ENCODE peak calls at places on chromosomes 3 and 15, in five cellular contexts. B is fibroblast of lung, E is astrocyte of the spinal cord, W is lower lobe of right lung, M is choroid plexus epithelial cell. X is an unnamed sample.

GRCh38 chr3:46681387-46681786 is 12.1 kb downstream of the ALS2CL start:
- DNase-seq in B (no peak), E (no peak), W (no peak), M (no peak), X (no peak)

GRCh38 chr3:25144430-25144829 is 283.6 kb upstream of the RARB start:
- DNase-seq in B (no peak), E (no peak), W (no peak), M (no peak), X (no peak)

GRCh38 chr3:110821586-110821985 is 250.0 kb upstream of the NECTIN3 start:
- DNase-seq in B (no peak), E (no peak), W (no peak), M (peak), X (peak)

GRCh38 chr3:50442940-50443579 is 60.4 kb downstream of the CACNA2D2 start:
- DNase-seq in B (no peak), E (no peak), W (peak), M (no peak), X (no peak)

GRCh38 chr15:52247481-52247880 is 48.1 kb downstream of the MYO5C start:
- DNase-seq in B (no peak), E (no peak), W (no peak), M (no peak), X (no peak)

GRCh38 chr3:16940769-16941683 is 56.3 kb downstream of the PLCL2 start:
- DNase-seq in B (no peak), E (no peak), W (no peak), M (no peak), X (no peak)

GRCh38 chr3:71584216-71585061 is 911 bp upstream of the FOXP1 start:
- DNase-seq in B (peak), E (peak), W (peak), M (peak), X (peak)

GRCh38 chr3:113431811-113432210 is 9.5 kb downstream of the CFAP44 start:
- DNase-seq in B (peak), E (no peak), W (no peak), M (peak), X (peak)

GRCh38 chr3:137039570-137039969 is 81.8 kb downstream of the IL20RB start:
- DNase-seq in B (no peak), E (no peak), W (no peak), M (peak), X (peak)

GRCh38 chr3:54999159-54999558 is 71.3 kb upstream of the LRTM1 start:
- DNase-seq in B (peak), E (peak), W (no peak), M (peak), X (peak)

GRCh38 chr3:184222521-184222920 is 6.9 kb upstream of the VWA5B2 start:
- DNase-seq in B (no peak), E (no peak), W (no peak), M (no peak), X (no peak)

DNA sequence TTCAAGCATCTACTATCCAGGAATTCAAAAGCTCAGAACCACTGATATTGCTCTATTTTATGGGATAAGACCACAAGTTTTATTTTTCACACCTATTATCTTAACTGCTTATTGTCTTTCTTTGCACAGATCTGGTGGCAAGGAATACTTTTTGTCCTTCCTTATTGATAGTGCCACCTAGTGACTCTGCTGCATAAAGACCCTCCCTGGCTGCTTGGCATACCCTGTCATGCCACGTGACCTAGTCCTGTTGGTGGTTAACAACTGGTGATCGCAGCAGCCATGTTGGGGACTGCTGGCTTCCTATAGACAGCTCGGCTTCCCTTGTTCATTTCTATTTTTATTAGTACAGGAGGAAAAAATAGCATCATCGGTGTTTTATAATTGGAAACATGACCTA is 236.3 kb downstream of the MEX3B start:
- DNase-seq in B (peak), E (no peak), W (no peak), M (peak), X (no peak)
- TF ChIP-seq CTCF in B (no peak), E (peak), W (no peak), M (peak), X (no peak)

DNA sequence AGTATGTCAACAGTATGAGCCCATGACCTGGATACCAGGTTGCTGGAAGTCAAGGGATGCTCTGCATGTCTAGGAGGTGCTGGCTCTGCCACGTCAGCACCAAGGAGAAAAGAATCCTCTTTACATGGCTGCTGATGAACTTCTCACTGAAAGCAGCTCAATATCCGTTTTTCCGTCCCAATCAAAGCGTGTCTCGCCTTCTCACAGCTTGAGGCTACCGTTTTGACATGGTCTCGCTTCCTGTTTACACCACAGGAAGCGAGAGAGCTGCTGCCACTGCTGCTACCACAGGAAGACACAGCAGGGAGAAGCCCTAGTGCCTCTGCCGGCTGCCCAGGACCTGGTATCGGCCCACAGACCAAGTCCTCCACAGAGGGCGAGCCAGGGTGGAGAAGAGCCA is 27.3 kb downstream of the STARD5 start:
- DNase-seq in B (no peak), E (no peak), W (peak), M (peak), X (no peak)
- H3K4me3 ChIP-seq in B (no peak), E (no peak), W (peak), M (no peak), X (no peak)

GRCh38 chr3:126365351-126366274 is 8.4 kb upstream of the KLF15 start:
- DNase-seq in B (no peak), E (no peak), W (peak), M (peak), X (no peak)
- TF ChIP-seq CTCF in B (no peak), E (no peak), W (no peak), M (no peak), X (no peak)

DNA sequence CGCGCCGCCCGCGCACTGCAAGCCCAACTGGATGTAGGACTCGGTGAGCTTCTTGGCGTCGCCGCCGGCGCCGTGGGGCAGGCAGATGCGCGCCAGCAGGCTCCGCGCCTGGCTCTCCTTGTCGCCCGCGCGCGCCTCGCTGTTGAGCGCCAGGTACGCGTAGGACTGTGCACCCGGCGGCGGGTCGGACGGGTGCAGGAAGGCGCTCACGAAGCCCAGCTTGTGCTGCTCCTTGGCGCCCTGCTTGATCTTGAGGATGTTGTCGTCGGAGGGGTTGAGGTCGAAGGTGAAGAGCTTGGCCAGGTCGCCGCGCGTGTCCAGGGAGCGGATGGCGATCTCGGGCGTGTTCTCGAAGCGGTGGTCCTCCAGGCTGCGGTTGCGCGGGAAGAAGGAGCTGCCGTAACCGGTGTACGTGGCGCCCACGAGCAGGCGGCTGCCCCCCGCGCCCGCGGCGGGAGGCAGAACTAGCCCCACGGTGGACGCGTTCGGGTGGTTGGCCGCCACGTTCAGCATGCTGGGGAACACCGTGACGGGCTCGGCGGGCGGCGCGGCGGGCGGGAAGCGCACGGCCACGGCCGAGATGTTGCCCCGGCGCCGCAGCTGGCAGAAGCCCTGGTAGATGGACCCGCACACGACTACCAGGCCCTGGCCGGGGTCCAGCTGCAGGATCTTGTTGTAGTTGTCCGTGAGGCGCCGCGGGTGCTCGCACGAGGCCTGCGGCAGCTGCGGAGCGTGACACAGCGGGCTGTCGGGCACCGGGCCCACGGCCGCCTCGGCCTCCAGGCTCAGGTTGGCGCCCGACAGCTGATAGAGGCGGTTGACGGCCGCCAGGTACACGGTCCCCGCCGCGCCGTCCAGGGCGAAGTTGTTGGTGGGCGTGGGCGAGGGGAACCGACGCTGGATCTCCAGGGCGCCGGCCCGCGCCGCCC is 619 bp downstream of the PLXND1 start:
- DNase-seq in B (peak), E (peak), W (peak), M (peak), X (peak)
- H3K4me3 ChIP-seq in B (peak), E (peak), W (peak), M (peak), X (no peak)

GRCh38 chr15:70416851-70417250 is 319.1 kb upstream of the TLE3 start:
- DNase-seq in B (no peak), E (no peak), W (no peak), M (peak), X (no peak)

GRCh38 chr15:70419046-70419445 is 321.3 kb upstream of the TLE3 start:
- DNase-seq in B (no peak), E (no peak), W (no peak), M (no peak), X (no peak)

GRCh38 chr15:70420421-70421196 is 322.9 kb upstream of the TLE3 start:
- DNase-seq in B (no peak), E (no peak), W (no peak), M (peak), X (no peak)

GRCh38 chr15:70415330-70415884 is 317.7 kb upstream of the TLE3 start:
- DNase-seq in B (no peak), E (no peak), W (no peak), M (no peak), X (no peak)

GRCh38 chr15:70417536-70417935 is 319.8 kb upstream of the TLE3 start:
- DNase-seq in B (no peak), E (no peak), W (no peak), M (no peak), X (no peak)
- TF ChIP-seq CTCF in B (no peak), E (no peak), W (no peak), M (no peak), X (no peak)

GRCh38 chr15:86571873-86572272 is 492.2 kb downstream of the AGBL1 start:
- DNase-seq in B (no peak), E (no peak), W (no peak), M (no peak), X (no peak)

GRCh38 chr15:86568378-86568777 is 488.7 kb downstream of the AGBL1 start:
- DNase-seq in B (no peak), E (no peak), W (no peak), M (no peak), X (no peak)

GRCh38 chr15:86572368-86572841 is 492.7 kb downstream of the AGBL1 start:
- DNase-seq in B (no peak), E (no peak), W (no peak), M (no peak), X (no peak)

DNA sequence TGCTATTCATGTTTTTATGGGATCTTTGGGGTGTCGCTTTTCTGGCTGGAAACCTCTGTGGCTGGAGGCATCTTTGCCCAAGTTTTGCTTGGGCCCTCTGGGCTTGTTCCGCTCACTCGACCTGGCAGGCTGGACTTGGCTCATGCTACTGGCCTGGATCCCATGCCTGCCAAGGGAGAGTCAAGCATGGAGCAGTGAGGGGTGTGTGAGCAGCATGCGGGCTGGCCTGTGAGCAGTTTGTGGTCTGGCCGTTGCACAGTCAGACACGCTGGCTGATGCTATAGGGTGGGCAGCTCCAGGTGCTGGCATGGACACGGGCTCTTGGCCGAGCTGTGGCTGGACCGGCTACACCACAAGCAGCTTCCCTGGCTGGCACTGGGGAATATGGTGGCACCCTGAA is 491.1 kb downstream of the AGBL1 start:
- DNase-seq in B (no peak), E (no peak), W (no peak), M (no peak), X (no peak)
- H3K4me3 ChIP-seq in B (no peak), E (no peak), W (no peak), M (no peak), X (no peak)

GRCh38 chr3:52791928-52792327 is 2.7 kb upstream of the ITIH3 start:
- DNase-seq in B (no peak), E (no peak), W (no peak), M (no peak), X (no peak)

GRCh38 chr3:52793702-52794611 is 639 bp upstream of the ITIH3 start:
- DNase-seq in B (no peak), E (no peak), W (no peak), M (no peak), X (no peak)

GRCh38 chr3:52792961-52793695 is 1.5 kb upstream of the ITIH3 start:
- DNase-seq in B (peak), E (no peak), W (no peak), M (no peak), X (no peak)

GRCh38 chr3:52791396-52791795 is 3.2 kb upstream of the ITIH3 start:
- DNase-seq in B (no peak), E (no peak), W (no peak), M (no peak), X (no peak)

DNA sequence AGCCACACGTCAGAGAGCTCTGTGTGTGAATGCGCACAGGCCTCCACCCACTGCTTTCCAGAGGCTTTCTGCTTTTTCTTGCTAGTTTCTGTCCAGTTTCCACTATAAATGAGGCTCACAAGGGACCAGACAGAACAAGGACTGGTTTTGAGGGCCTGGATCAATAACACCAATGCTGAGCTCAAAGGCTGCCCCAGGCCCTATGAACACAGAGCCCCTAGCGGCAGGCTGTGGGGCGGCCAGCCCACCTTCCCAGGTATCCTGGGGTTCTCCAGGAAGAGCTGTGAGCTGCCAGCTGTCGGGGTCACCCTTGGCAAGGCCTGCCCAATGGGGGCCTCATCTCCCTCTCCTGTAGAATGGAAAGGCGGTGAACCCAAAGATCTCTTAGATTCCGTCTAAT is 2.2 kb upstream of the ITIH3 start:
- DNase-seq in B (no peak), E (no peak), W (no peak), M (no peak), X (no peak)
- TF ChIP-seq CTCF in B (no peak), E (peak), W (no peak), M (peak), X (peak)